ENCODE peak calls at places on chromosome 14, in six cellular contexts. One of them, this sample, is unnamed.

GRCh38 chr14:82861321-82861720 is 1327.7 kb upstream of the SEL1L start:
- DNase-seq in stimulated activated CD8-positive, alpha-beta memory T cell treated with anti-CD3 and anti-CD28 coated beads, Interleukin-7, amount 100 ng/mL, for 1 hour: no peak
- DNase-seq in WTC11: no peak
- DNase-seq in activated CD4-positive, alpha-beta T cell treated with anti-CD3 and anti-CD28 coated beads, Interleukin-2, amount 50 U/mL, for 4 hours: no peak
- DNase-seq in GM13977: no peak
- DNase-seq in ACHN: no peak
- DNase-seq in this sample: no peak

GRCh38 chr14:21025374-21026151 is 702 bp upstream of the NDRG2 start:
- DNase-seq in activated CD4-positive, alpha-beta T cell treated with anti-CD3 and anti-CD28 coated beads, Interleukin-2, amount 50 U/mL, for 4 hours: no peak
- DNase-seq in stimulated activated CD8-positive, alpha-beta memory T cell treated with anti-CD3 and anti-CD28 coated beads, Interleukin-7, amount 100 ng/mL, for 1 hour: no peak
- DNase-seq in WTC11: peak; percentile 81
- DNase-seq in GM13977: no peak
- DNase-seq in ACHN: no peak
- DNase-seq in this sample: peak; percentile 84

GRCh38 chr14:52010173-52010693 is 20.9 kb downstream of the RTRAF start:
- DNase-seq in GM13977: no peak
- DNase-seq in stimulated activated CD8-positive, alpha-beta memory T cell treated with anti-CD3 and anti-CD28 coated beads, Interleukin-7, amount 100 ng/mL, for 1 hour: no peak
- DNase-seq in ACHN: no peak
- DNase-seq in WTC11: no peak
- DNase-seq in activated CD4-positive, alpha-beta T cell treated with anti-CD3 and anti-CD28 coated beads, Interleukin-2, amount 50 U/mL, for 4 hours: no peak
- DNase-seq in this sample: no peak

GRCh38 chr14:23356036-23356435 is 3.3 kb upstream of the SLC22A17 start:
- DNase-seq in activated CD4-positive, alpha-beta T cell treated with anti-CD3 and anti-CD28 coated beads, Interleukin-2, amount 50 U/mL, for 4 hours: no peak
- DNase-seq in WTC11: no peak
- DNase-seq in GM13977: no peak
- DNase-seq in stimulated activated CD8-positive, alpha-beta memory T cell treated with anti-CD3 and anti-CD28 coated beads, Interleukin-7, amount 100 ng/mL, for 1 hour: no peak
- DNase-seq in ACHN: no peak
- DNase-seq in this sample: peak; percentile 11

GRCh38 chr14:52349731-52350130 is 35.6 kb downstream of the PTGER2 start:
- DNase-seq in activated CD4-positive, alpha-beta T cell treated with anti-CD3 and anti-CD28 coated beads, Interleukin-2, amount 50 U/mL, for 4 hours: no peak
- DNase-seq in stimulated activated CD8-positive, alpha-beta memory T cell treated with anti-CD3 and anti-CD28 coated beads, Interleukin-7, amount 100 ng/mL, for 1 hour: no peak
- DNase-seq in ACHN: no peak
- DNase-seq in WTC11: no peak
- DNase-seq in GM13977: no peak
- DNase-seq in this sample: no peak

GRCh38 chr14:65866906-65867305 is 454.4 kb downstream of the FUT8 start:
- DNase-seq in WTC11: no peak
- DNase-seq in stimulated activated CD8-positive, alpha-beta memory T cell treated with anti-CD3 and anti-CD28 coated beads, Interleukin-7, amount 100 ng/mL, for 1 hour: no peak
- DNase-seq in GM13977: no peak
- DNase-seq in ACHN: no peak
- DNase-seq in activated CD4-positive, alpha-beta T cell treated with anti-CD3 and anti-CD28 coated beads, Interleukin-2, amount 50 U/mL, for 4 hours: no peak
- DNase-seq in this sample: no peak

GRCh38 chr14:105074601-105075053 is 9.4 kb upstream of the GPR132 start:
- DNase-seq in WTC11: no peak
- DNase-seq in ACHN: no peak
- DNase-seq in stimulated activated CD8-positive, alpha-beta memory T cell treated with anti-CD3 and anti-CD28 coated beads, Interleukin-7, amount 100 ng/mL, for 1 hour: no peak
- DNase-seq in GM13977: no peak
- DNase-seq in activated CD4-positive, alpha-beta T cell treated with anti-CD3 and anti-CD28 coated beads, Interleukin-2, amount 50 U/mL, for 4 hours: no peak
- DNase-seq in this sample: no peak

GRCh38 chr14:22509036-22509709 is 79.9 kb downstream of the DAD1 start:
- DNase-seq in GM13977: no peak
- DNase-seq in activated CD4-positive, alpha-beta T cell treated with anti-CD3 and anti-CD28 coated beads, Interleukin-2, amount 50 U/mL, for 4 hours: no peak
- DNase-seq in ACHN: no peak
- DNase-seq in stimulated activated CD8-positive, alpha-beta memory T cell treated with anti-CD3 and anti-CD28 coated beads, Interleukin-7, amount 100 ng/mL, for 1 hour: no peak
- DNase-seq in WTC11: no peak
- DNase-seq in this sample: no peak

GRCh38 chr14:68945585-68946289 is 33.4 kb downstream of the ACTN1 start:
- DNase-seq in ACHN: no peak
- DNase-seq in GM13977: no peak
- DNase-seq in stimulated activated CD8-positive, alpha-beta memory T cell treated with anti-CD3 and anti-CD28 coated beads, Interleukin-7, amount 100 ng/mL, for 1 hour: no peak
- DNase-seq in WTC11: no peak
- DNase-seq in activated CD4-positive, alpha-beta T cell treated with anti-CD3 and anti-CD28 coated beads, Interleukin-2, amount 50 U/mL, for 4 hours: no peak
- DNase-seq in this sample: no peak

GRCh38 chr14:104603623-104604401 is 760 bp downstream of the TMEM179 start:
- DNase-seq in ACHN: no peak
- DNase-seq in activated CD4-positive, alpha-beta T cell treated with anti-CD3 and anti-CD28 coated beads, Interleukin-2, amount 50 U/mL, for 4 hours: no peak
- DNase-seq in GM13977: peak; percentile 19
- DNase-seq in stimulated activated CD8-positive, alpha-beta memory T cell treated with anti-CD3 and anti-CD28 coated beads, Interleukin-7, amount 100 ng/mL, for 1 hour: no peak
- DNase-seq in WTC11: peak; percentile 12
- DNase-seq in this sample: peak; percentile 71

GRCh38 chr14:93008381-93008780 is 85.4 kb downstream of the CHGA start:
- DNase-seq in activated CD4-positive, alpha-beta T cell treated with anti-CD3 and anti-CD28 coated beads, Interleukin-2, amount 50 U/mL, for 4 hours: no peak
- DNase-seq in ACHN: no peak
- DNase-seq in WTC11: no peak
- DNase-seq in stimulated activated CD8-positive, alpha-beta memory T cell treated with anti-CD3 and anti-CD28 coated beads, Interleukin-7, amount 100 ng/mL, for 1 hour: no peak
- DNase-seq in GM13977: no peak
- DNase-seq in this sample: no peak

GRCh38 chr14:34258318-34258717 is 203.7 kb downstream of the SPTSSA start:
- DNase-seq in stimulated activated CD8-positive, alpha-beta memory T cell treated with anti-CD3 and anti-CD28 coated beads, Interleukin-7, amount 100 ng/mL, for 1 hour: no peak
- DNase-seq in GM13977: no peak
- DNase-seq in ACHN: no peak
- DNase-seq in WTC11: no peak
- DNase-seq in activated CD4-positive, alpha-beta T cell treated with anti-CD3 and anti-CD28 coated beads, Interleukin-2, amount 50 U/mL, for 4 hours: no peak
- DNase-seq in this sample: no peak

GRCh38 chr14:63361790-63362189 is 43.1 kb upstream of the GPHB5 start:
- DNase-seq in WTC11: no peak
- DNase-seq in activated CD4-positive, alpha-beta T cell treated with anti-CD3 and anti-CD28 coated beads, Interleukin-2, amount 50 U/mL, for 4 hours: no peak
- DNase-seq in ACHN: no peak
- DNase-seq in stimulated activated CD8-positive, alpha-beta memory T cell treated with anti-CD3 and anti-CD28 coated beads, Interleukin-7, amount 100 ng/mL, for 1 hour: no peak
- DNase-seq in GM13977: no peak
- DNase-seq in this sample: no peak

GRCh38 chr14:22976620-22977433 is 5.5 kb downstream of the AJUBA start:
- DNase-seq in activated CD4-positive, alpha-beta T cell treated with anti-CD3 and anti-CD28 coated beads, Interleukin-2, amount 50 U/mL, for 4 hours: no peak
- DNase-seq in ACHN: peak; percentile 42
- DNase-seq in WTC11: no peak
- DNase-seq in GM13977: no peak
- DNase-seq in stimulated activated CD8-positive, alpha-beta memory T cell treated with anti-CD3 and anti-CD28 coated beads, Interleukin-7, amount 100 ng/mL, for 1 hour: no peak
- DNase-seq in this sample: no peak

GRCh38 chr14:23186913-23187654 is 3.6 kb upstream of the SLC7A8 start:
- DNase-seq in WTC11: no peak
- DNase-seq in activated CD4-positive, alpha-beta T cell treated with anti-CD3 and anti-CD28 coated beads, Interleukin-2, amount 50 U/mL, for 4 hours: peak; percentile 4
- DNase-seq in ACHN: peak; percentile 55
- DNase-seq in GM13977: peak; percentile 68
- DNase-seq in stimulated activated CD8-positive, alpha-beta memory T cell treated with anti-CD3 and anti-CD28 coated beads, Interleukin-7, amount 100 ng/mL, for 1 hour: no peak
- DNase-seq in this sample: no peak

GRCh38 chr14:59028476-59029202 is 159.8 kb upstream of the DAAM1 start:
- DNase-seq in ACHN: peak; percentile 79
- DNase-seq in stimulated activated CD8-positive, alpha-beta memory T cell treated with anti-CD3 and anti-CD28 coated beads, Interleukin-7, amount 100 ng/mL, for 1 hour: no peak
- DNase-seq in WTC11: peak; percentile 61
- DNase-seq in activated CD4-positive, alpha-beta T cell treated with anti-CD3 and anti-CD28 coated beads, Interleukin-2, amount 50 U/mL, for 4 hours: no peak
- DNase-seq in GM13977: peak; percentile 46
- DNase-seq in this sample: no peak

GRCh38 chr14:92463141-92463540 is 50.4 kb upstream of the RIN3 start:
- DNase-seq in ACHN: no peak
- DNase-seq in activated CD4-positive, alpha-beta T cell treated with anti-CD3 and anti-CD28 coated beads, Interleukin-2, amount 50 U/mL, for 4 hours: no peak
- DNase-seq in WTC11: no peak
- DNase-seq in GM13977: no peak
- DNase-seq in stimulated activated CD8-positive, alpha-beta memory T cell treated with anti-CD3 and anti-CD28 coated beads, Interleukin-7, amount 100 ng/mL, for 1 hour: peak; percentile 2
- DNase-seq in this sample: peak; percentile 16

GRCh38 chr14:100592972-100593371 is 5.8 kb upstream of the BEGAIN start:
- DNase-seq in stimulated activated CD8-positive, alpha-beta memory T cell treated with anti-CD3 and anti-CD28 coated beads, Interleukin-7, amount 100 ng/mL, for 1 hour: no peak
- DNase-seq in ACHN: no peak
- DNase-seq in activated CD4-positive, alpha-beta T cell treated with anti-CD3 and anti-CD28 coated beads, Interleukin-2, amount 50 U/mL, for 4 hours: no peak
- DNase-seq in WTC11: peak; percentile 5
- DNase-seq in GM13977: no peak
- DNase-seq in this sample: no peak

GRCh38 chr14:69652942-69653680 is 41.7 kb downstream of the SUSD6 start:
- DNase-seq in GM13977: no peak
- DNase-seq in ACHN: no peak
- DNase-seq in WTC11: no peak
- DNase-seq in stimulated activated CD8-positive, alpha-beta memory T cell treated with anti-CD3 and anti-CD28 coated beads, Interleukin-7, amount 100 ng/mL, for 1 hour: no peak
- DNase-seq in activated CD4-positive, alpha-beta T cell treated with anti-CD3 and anti-CD28 coated beads, Interleukin-2, amount 50 U/mL, for 4 hours: no peak
- DNase-seq in this sample: no peak

GRCh38 chr14:60276347-60276746 is 27.3 kb downstream of the PPM1A start:
- DNase-seq in ACHN: no peak
- DNase-seq in GM13977: no peak
- DNase-seq in stimulated activated CD8-positive, alpha-beta memory T cell treated with anti-CD3 and anti-CD28 coated beads, Interleukin-7, amount 100 ng/mL, for 1 hour: no peak
- DNase-seq in WTC11: no peak
- DNase-seq in activated CD4-positive, alpha-beta T cell treated with anti-CD3 and anti-CD28 coated beads, Interleukin-2, amount 50 U/mL, for 4 hours: no peak
- DNase-seq in this sample: no peak

GRCh38 chr14:54805080-54805479 is 97.5 kb downstream of the GCH1 start:
- DNase-seq in ACHN: no peak
- DNase-seq in activated CD4-positive, alpha-beta T cell treated with anti-CD3 and anti-CD28 coated beads, Interleukin-2, amount 50 U/mL, for 4 hours: no peak
- DNase-seq in stimulated activated CD8-positive, alpha-beta memory T cell treated with anti-CD3 and anti-CD28 coated beads, Interleukin-7, amount 100 ng/mL, for 1 hour: no peak
- DNase-seq in GM13977: no peak
- DNase-seq in WTC11: no peak
- DNase-seq in this sample: no peak

GRCh38 chr14:46405095-46405494 is 246.5 kb downstream of the RPL10L start:
- DNase-seq in WTC11: no peak
- DNase-seq in GM13977: no peak
- DNase-seq in ACHN: no peak
- DNase-seq in stimulated activated CD8-positive, alpha-beta memory T cell treated with anti-CD3 and anti-CD28 coated beads, Interleukin-7, amount 100 ng/mL, for 1 hour: no peak
- DNase-seq in activated CD4-positive, alpha-beta T cell treated with anti-CD3 and anti-CD28 coated beads, Interleukin-2, amount 50 U/mL, for 4 hours: no peak
- DNase-seq in this sample: no peak

GRCh38 chr14:105879867-105880561 is 353.6 kb downstream of the TMEM121 start:
- DNase-seq in WTC11: peak; percentile 1
- DNase-seq in GM13977: no peak
- DNase-seq in activated CD4-positive, alpha-beta T cell treated with anti-CD3 and anti-CD28 coated beads, Interleukin-2, amount 50 U/mL, for 4 hours: no peak
- DNase-seq in stimulated activated CD8-positive, alpha-beta memory T cell treated with anti-CD3 and anti-CD28 coated beads, Interleukin-7, amount 100 ng/mL, for 1 hour: no peak
- DNase-seq in ACHN: no peak
- DNase-seq in this sample: peak; percentile 69

GRCh38 chr14:73725116-73726024 is 11.2 kb upstream of the PNMA1 start:
- DNase-seq in ACHN: peak; percentile 25
- DNase-seq in stimulated activated CD8-positive, alpha-beta memory T cell treated with anti-CD3 and anti-CD28 coated beads, Interleukin-7, amount 100 ng/mL, for 1 hour: no peak
- DNase-seq in WTC11: no peak
- DNase-seq in activated CD4-positive, alpha-beta T cell treated with anti-CD3 and anti-CD28 coated beads, Interleukin-2, amount 50 U/mL, for 4 hours: no peak
- DNase-seq in GM13977: no peak
- DNase-seq in this sample: no peak

GRCh38 chr14:77311217-77311616 is 9.5 kb downstream of the POMT2 start:
- DNase-seq in ACHN: no peak
- DNase-seq in GM13977: no peak
- DNase-seq in stimulated activated CD8-positive, alpha-beta memory T cell treated with anti-CD3 and anti-CD28 coated beads, Interleukin-7, amount 100 ng/mL, for 1 hour: no peak
- DNase-seq in activated CD4-positive, alpha-beta T cell treated with anti-CD3 and anti-CD28 coated beads, Interleukin-2, amount 50 U/mL, for 4 hours: no peak
- DNase-seq in WTC11: no peak
- DNase-seq in this sample: no peak

GRCh38 chr14:89701079-89702043 is 253.2 kb downstream of the EFCAB11 start:
- DNase-seq in GM13977: peak; percentile 92
- DNase-seq in activated CD4-positive, alpha-beta T cell treated with anti-CD3 and anti-CD28 coated beads, Interleukin-2, amount 50 U/mL, for 4 hours: peak; percentile 78
- DNase-seq in WTC11: peak; percentile 93
- DNase-seq in ACHN: peak; percentile 11
- DNase-seq in stimulated activated CD8-positive, alpha-beta memory T cell treated with anti-CD3 and anti-CD28 coated beads, Interleukin-7, amount 100 ng/mL, for 1 hour: peak; percentile 70
- DNase-seq in this sample: peak; percentile 88

GRCh38 chr14:97791906-97792305 is 994.7 kb downstream of the VRK1 start:
- DNase-seq in ACHN: no peak
- DNase-seq in WTC11: no peak
- DNase-seq in activated CD4-positive, alpha-beta T cell treated with anti-CD3 and anti-CD28 coated beads, Interleukin-2, amount 50 U/mL, for 4 hours: no peak
- DNase-seq in stimulated activated CD8-positive, alpha-beta memory T cell treated with anti-CD3 and anti-CD28 coated beads, Interleukin-7, amount 100 ng/mL, for 1 hour: no peak
- DNase-seq in GM13977: no peak
- DNase-seq in this sample: no peak